ENCODE peak calls at places on chromosomes 6 and 20, in ten cellular contexts. One of them, this sample, is unnamed.

GRCh38 chr6:137813308-137813707 is 53.8 kb upstream of the TNFAIP3 start:
- DNase-seq in astrocyte: no peak
- DNase-seq in BE2C: no peak
- DNase-seq in progenitor cell of endocrine pancreas: no peak
- DNase-seq in pancreas: no peak
- DNase-seq in right atrium auricular region: no peak
- DNase-seq in HFFc6: no peak
- DNase-seq in K562: no peak
- DNase-seq in MCF 10A: peak
- DNase-seq in RWPE1: peak
- DNase-seq in this sample: no peak

GRCh38 chr6:73503027-73503772 is 17.6 kb downstream of the EEF1A1 start:
- DNase-seq in astrocyte: no peak
- DNase-seq in BE2C: no peak
- DNase-seq in progenitor cell of endocrine pancreas: no peak
- DNase-seq in pancreas: no peak
- DNase-seq in right atrium auricular region: no peak
- DNase-seq in HFFc6: no peak
- DNase-seq in K562: no peak
- DNase-seq in MCF 10A: no peak
- DNase-seq in RWPE1: no peak
- DNase-seq in this sample: no peak

GRCh38 chr6:72622094-72622540 is 253 bp downstream of the KCNQ5 start:
- DNase-seq in astrocyte: no peak
- DNase-seq in BE2C: peak
- DNase-seq in progenitor cell of endocrine pancreas: peak
- DNase-seq in pancreas: peak
- DNase-seq in right atrium auricular region: no peak
- DNase-seq in HFFc6: peak
- DNase-seq in K562: peak
- DNase-seq in MCF 10A: peak
- DNase-seq in RWPE1: peak
- DNase-seq in this sample: peak

GRCh38 chr20:9635756-9636155 is 121.4 kb downstream of the LAMP5 start:
- DNase-seq in astrocyte: no peak
- DNase-seq in BE2C: no peak
- DNase-seq in progenitor cell of endocrine pancreas: no peak
- DNase-seq in pancreas: no peak
- DNase-seq in right atrium auricular region: no peak
- DNase-seq in HFFc6: no peak
- DNase-seq in K562: no peak
- DNase-seq in MCF 10A: no peak
- DNase-seq in RWPE1: no peak
- DNase-seq in this sample: no peak

GRCh38 chr20:36824142-36824940 is 50.8 kb upstream of the DSN1 start:
- DNase-seq in astrocyte: peak
- DNase-seq in BE2C: no peak
- DNase-seq in progenitor cell of endocrine pancreas: no peak
- DNase-seq in pancreas: no peak
- DNase-seq in right atrium auricular region: no peak
- DNase-seq in HFFc6: no peak
- DNase-seq in K562: no peak
- DNase-seq in MCF 10A: no peak
- DNase-seq in RWPE1: no peak
- DNase-seq in this sample: no peak

GRCh38 chr6:4999586-4999985 is 4.3 kb downstream of the RPP40 start:
- DNase-seq in astrocyte: no peak
- DNase-seq in BE2C: no peak
- DNase-seq in progenitor cell of endocrine pancreas: no peak
- DNase-seq in pancreas: no peak
- DNase-seq in right atrium auricular region: no peak
- DNase-seq in HFFc6: no peak
- DNase-seq in K562: no peak
- DNase-seq in MCF 10A: no peak
- DNase-seq in RWPE1: no peak
- DNase-seq in this sample: no peak

GRCh38 chr6:105994522-105995402 is 91.4 kb upstream of the PRDM1 start:
- DNase-seq in astrocyte: peak
- DNase-seq in BE2C: peak
- DNase-seq in progenitor cell of endocrine pancreas: no peak
- DNase-seq in pancreas: peak
- DNase-seq in right atrium auricular region: peak
- DNase-seq in HFFc6: peak
- DNase-seq in K562: no peak
- DNase-seq in MCF 10A: peak
- DNase-seq in RWPE1: peak
- DNase-seq in this sample: no peak

GRCh38 chr6:73134588-73134987 is 90.7 kb downstream of the KHDC1L start:
- DNase-seq in astrocyte: no peak
- DNase-seq in BE2C: peak
- DNase-seq in progenitor cell of endocrine pancreas: peak
- DNase-seq in pancreas: peak
- DNase-seq in right atrium auricular region: no peak
- DNase-seq in HFFc6: peak
- DNase-seq in K562: peak
- DNase-seq in MCF 10A: peak
- DNase-seq in RWPE1: no peak
- DNase-seq in this sample: no peak

GRCh38 chr20:33790571-33790970 is 20.6 kb upstream of the CHMP4B start:
- DNase-seq in astrocyte: no peak
- DNase-seq in BE2C: no peak
- DNase-seq in progenitor cell of endocrine pancreas: no peak
- DNase-seq in pancreas: peak
- DNase-seq in right atrium auricular region: no peak
- DNase-seq in HFFc6: no peak
- DNase-seq in K562: no peak
- DNase-seq in MCF 10A: peak
- DNase-seq in RWPE1: peak
- DNase-seq in this sample: no peak

GRCh38 chr6:145544031-145544430 is 191.3 kb downstream of the EPM2A start:
- DNase-seq in astrocyte: peak
- DNase-seq in BE2C: no peak
- DNase-seq in progenitor cell of endocrine pancreas: no peak
- DNase-seq in pancreas: no peak
- DNase-seq in right atrium auricular region: no peak
- DNase-seq in HFFc6: peak
- DNase-seq in K562: no peak
- DNase-seq in MCF 10A: peak
- DNase-seq in RWPE1: peak
- DNase-seq in this sample: no peak

GRCh38 chr20:33674294-33675126 is at the start of gene NECAB3:
- DNase-seq in astrocyte: no peak
- DNase-seq in BE2C: peak
- DNase-seq in progenitor cell of endocrine pancreas: peak
- DNase-seq in pancreas: peak
- DNase-seq in right atrium auricular region: peak
- DNase-seq in HFFc6: peak
- DNase-seq in K562: peak
- DNase-seq in MCF 10A: peak
- DNase-seq in RWPE1: peak
- DNase-seq in this sample: peak

GRCh38 chr20:15179426-15180190 is 842.2 kb upstream of the FLRT3 start:
- DNase-seq in astrocyte: no peak
- DNase-seq in BE2C: no peak
- DNase-seq in progenitor cell of endocrine pancreas: no peak
- DNase-seq in pancreas: no peak
- DNase-seq in right atrium auricular region: no peak
- DNase-seq in HFFc6: no peak
- DNase-seq in K562: no peak
- DNase-seq in MCF 10A: no peak
- DNase-seq in RWPE1: no peak
- DNase-seq in this sample: no peak

GRCh38 chr20:45098096-45098773 is 2.7 kb downstream of the KCNS1 start:
- DNase-seq in astrocyte: peak
- DNase-seq in BE2C: no peak
- DNase-seq in progenitor cell of endocrine pancreas: no peak
- DNase-seq in pancreas: peak
- DNase-seq in right atrium auricular region: no peak
- DNase-seq in HFFc6: no peak
- DNase-seq in K562: no peak
- DNase-seq in MCF 10A: no peak
- DNase-seq in RWPE1: peak
- DNase-seq in this sample: no peak

GRCh38 chr20:37871751-37872150 is 31.2 kb upstream of the VSTM2L start:
- DNase-seq in astrocyte: no peak
- DNase-seq in BE2C: no peak
- DNase-seq in progenitor cell of endocrine pancreas: no peak
- DNase-seq in pancreas: peak
- DNase-seq in right atrium auricular region: no peak
- DNase-seq in HFFc6: no peak
- DNase-seq in K562: no peak
- DNase-seq in MCF 10A: no peak
- DNase-seq in RWPE1: no peak
- DNase-seq in this sample: no peak

GRCh38 chr6:100846276-100846675 is 34.9 kb downstream of the ASCC3 start:
- DNase-seq in astrocyte: no peak
- DNase-seq in BE2C: no peak
- DNase-seq in progenitor cell of endocrine pancreas: no peak
- DNase-seq in pancreas: no peak
- DNase-seq in right atrium auricular region: no peak
- DNase-seq in HFFc6: no peak
- DNase-seq in K562: no peak
- DNase-seq in MCF 10A: no peak
- DNase-seq in RWPE1: no peak
- DNase-seq in this sample: no peak

GRCh38 chr6:166596741-166597507 is 10.4 kb upstream of the RAMACL start:
- DNase-seq in astrocyte: no peak
- DNase-seq in BE2C: no peak
- DNase-seq in progenitor cell of endocrine pancreas: no peak
- DNase-seq in pancreas: no peak
- DNase-seq in right atrium auricular region: no peak
- DNase-seq in HFFc6: no peak
- DNase-seq in K562: no peak
- DNase-seq in MCF 10A: no peak
- DNase-seq in RWPE1: no peak
- DNase-seq in this sample: peak

GRCh38 chr6:63816401-63816975 is 180.9 kb downstream of the PHF3 start:
- DNase-seq in astrocyte: no peak
- DNase-seq in BE2C: no peak
- DNase-seq in progenitor cell of endocrine pancreas: no peak
- DNase-seq in pancreas: no peak
- DNase-seq in right atrium auricular region: no peak
- DNase-seq in HFFc6: no peak
- DNase-seq in K562: no peak
- DNase-seq in MCF 10A: no peak
- DNase-seq in RWPE1: no peak
- DNase-seq in this sample: no peak

GRCh38 chr6:142822383-142822782 is 122.6 kb downstream of the HIVEP2 start:
- DNase-seq in astrocyte: no peak
- DNase-seq in BE2C: no peak
- DNase-seq in progenitor cell of endocrine pancreas: no peak
- DNase-seq in pancreas: no peak
- DNase-seq in right atrium auricular region: no peak
- DNase-seq in HFFc6: no peak
- DNase-seq in K562: no peak
- DNase-seq in MCF 10A: no peak
- DNase-seq in RWPE1: no peak
- DNase-seq in this sample: no peak

GRCh38 chr6:142824491-142824890 is 120.5 kb downstream of the HIVEP2 start:
- DNase-seq in astrocyte: no peak
- DNase-seq in BE2C: no peak
- DNase-seq in progenitor cell of endocrine pancreas: no peak
- DNase-seq in pancreas: no peak
- DNase-seq in right atrium auricular region: no peak
- DNase-seq in HFFc6: no peak
- DNase-seq in K562: no peak
- DNase-seq in MCF 10A: no peak
- DNase-seq in RWPE1: no peak
- DNase-seq in this sample: no peak

GRCh38 chr6:142821860-142822259 is 123.1 kb downstream of the HIVEP2 start:
- DNase-seq in astrocyte: no peak
- DNase-seq in BE2C: no peak
- DNase-seq in progenitor cell of endocrine pancreas: no peak
- DNase-seq in pancreas: no peak
- DNase-seq in right atrium auricular region: no peak
- DNase-seq in HFFc6: no peak
- DNase-seq in K562: no peak
- DNase-seq in MCF 10A: no peak
- DNase-seq in RWPE1: no peak
- DNase-seq in this sample: no peak

GRCh38 chr6:142823579-142823902 is 121.4 kb downstream of the HIVEP2 start:
- DNase-seq in astrocyte: no peak
- DNase-seq in BE2C: no peak
- DNase-seq in progenitor cell of endocrine pancreas: no peak
- DNase-seq in pancreas: no peak
- DNase-seq in right atrium auricular region: no peak
- DNase-seq in HFFc6: no peak
- DNase-seq in K562: no peak
- DNase-seq in MCF 10A: no peak
- DNase-seq in RWPE1: no peak
- DNase-seq in this sample: no peak

GRCh38 chr6:142822882-142823578 is 121.9 kb downstream of the HIVEP2 start:
- DNase-seq in astrocyte: no peak
- DNase-seq in BE2C: peak
- DNase-seq in progenitor cell of endocrine pancreas: no peak
- DNase-seq in pancreas: no peak
- DNase-seq in right atrium auricular region: no peak
- DNase-seq in HFFc6: no peak
- DNase-seq in K562: peak
- DNase-seq in MCF 10A: peak
- DNase-seq in RWPE1: no peak
- DNase-seq in this sample: no peak
- TF ChIP-seq CTCF in astrocyte: no peak
- TF ChIP-seq CTCF in BE2C: peak
- TF ChIP-seq CTCF in progenitor cell of endocrine pancreas: peak
- TF ChIP-seq CTCF in pancreas: no peak
- TF ChIP-seq CTCF in right atrium auricular region: no peak
- TF ChIP-seq CTCF in HFFc6: peak
- TF ChIP-seq CTCF in K562: peak
- TF ChIP-seq CTCF in MCF 10A: peak
- TF ChIP-seq CTCF in RWPE1: no peak
- TF ChIP-seq CTCF in this sample: peak

GRCh38 chr20:4227085-4227821 is 211.9 kb upstream of the RNF24 start:
- DNase-seq in astrocyte: peak
- DNase-seq in BE2C: no peak
- DNase-seq in progenitor cell of endocrine pancreas: no peak
- DNase-seq in pancreas: no peak
- DNase-seq in right atrium auricular region: no peak
- DNase-seq in HFFc6: peak
- DNase-seq in K562: peak
- DNase-seq in MCF 10A: peak
- DNase-seq in RWPE1: peak
- DNase-seq in this sample: no peak
- TF ChIP-seq CTCF in astrocyte: peak
- TF ChIP-seq CTCF in BE2C: peak
- TF ChIP-seq CTCF in progenitor cell of endocrine pancreas: peak
- TF ChIP-seq CTCF in pancreas: no peak
- TF ChIP-seq CTCF in right atrium auricular region: no peak
- TF ChIP-seq CTCF in HFFc6: peak
- TF ChIP-seq CTCF in K562: peak
- TF ChIP-seq CTCF in MCF 10A: no peak
- TF ChIP-seq CTCF in RWPE1: no peak
- TF ChIP-seq CTCF in this sample: peak

GRCh38 chr20:56861590-56861989 is 232.5 kb downstream of the TFAP2C start:
- DNase-seq in astrocyte: no peak
- DNase-seq in BE2C: no peak
- DNase-seq in progenitor cell of endocrine pancreas: no peak
- DNase-seq in pancreas: no peak
- DNase-seq in right atrium auricular region: no peak
- DNase-seq in HFFc6: no peak
- DNase-seq in K562: no peak
- DNase-seq in MCF 10A: no peak
- DNase-seq in RWPE1: no peak
- DNase-seq in this sample: no peak
- TF ChIP-seq CTCF in astrocyte: no peak
- TF ChIP-seq CTCF in BE2C: no peak
- TF ChIP-seq CTCF in progenitor cell of endocrine pancreas: no peak
- TF ChIP-seq CTCF in pancreas: no peak
- TF ChIP-seq CTCF in right atrium auricular region: no peak
- TF ChIP-seq CTCF in HFFc6: no peak
- TF ChIP-seq CTCF in K562: no peak
- TF ChIP-seq CTCF in MCF 10A: no peak
- TF ChIP-seq CTCF in RWPE1: no peak
- TF ChIP-seq CTCF in this sample: no peak

GRCh38 chr6:126831461-126831860 is 287.0 kb upstream of the RSPO3 start:
- DNase-seq in astrocyte: peak
- DNase-seq in BE2C: no peak
- DNase-seq in progenitor cell of endocrine pancreas: no peak
- DNase-seq in pancreas: no peak
- DNase-seq in right atrium auricular region: no peak
- DNase-seq in HFFc6: no peak
- DNase-seq in K562: no peak
- DNase-seq in MCF 10A: no peak
- DNase-seq in RWPE1: no peak
- DNase-seq in this sample: no peak
- TF ChIP-seq CTCF in astrocyte: no peak
- TF ChIP-seq CTCF in BE2C: no peak
- TF ChIP-seq CTCF in progenitor cell of endocrine pancreas: no peak
- TF ChIP-seq CTCF in pancreas: no peak
- TF ChIP-seq CTCF in right atrium auricular region: no peak
- TF ChIP-seq CTCF in HFFc6: no peak
- TF ChIP-seq CTCF in K562: no peak
- TF ChIP-seq CTCF in MCF 10A: no peak
- TF ChIP-seq CTCF in RWPE1: no peak
- TF ChIP-seq CTCF in this sample: no peak

This sample was measured in osteocyte.